ENCODE peak calls at places on chromosomes 5 and 9, in eight cellular contexts. One of them, this sample, is unnamed.

GRCh38 chr9:114616684-114617520 is 5.8 kb downstream of the TMEM268 start:
- DNase-seq in ACHN: no peak
- DNase-seq in G401: no peak
- DNase-seq in left cardiac atrium: peak
- DNase-seq in activated CD8-positive, alpha-beta memory T cell treated with anti-CD3 and anti-CD28 coated beads for 24 hours: no peak
- DNase-seq in activated CD8-positive, alpha-beta T cell treated with anti-CD3 and anti-CD28 coated beads for 36 hours: peak
- DNase-seq in spleen: peak
- DNase-seq in ascending aorta: peak
- DNase-seq in this sample: no peak

GRCh38 chr5:40477856-40478546 is 201.7 kb upstream of the PTGER4 start:
- DNase-seq in left cardiac atrium: no peak
- DNase-seq in spleen: no peak
- DNase-seq in activated CD8-positive, alpha-beta memory T cell treated with anti-CD3 and anti-CD28 coated beads for 24 hours: no peak
- DNase-seq in G401: no peak
- DNase-seq in activated CD8-positive, alpha-beta T cell treated with anti-CD3 and anti-CD28 coated beads for 36 hours: no peak
- DNase-seq in ACHN: no peak
- DNase-seq in ascending aorta: no peak
- DNase-seq in this sample: no peak

GRCh38 chr9:93058357-93059096 is at the start of gene SUSD3:
- DNase-seq in activated CD8-positive, alpha-beta T cell treated with anti-CD3 and anti-CD28 coated beads for 36 hours: peak
- DNase-seq in activated CD8-positive, alpha-beta memory T cell treated with anti-CD3 and anti-CD28 coated beads for 24 hours: peak
- DNase-seq in left cardiac atrium: peak
- DNase-seq in ascending aorta: peak
- DNase-seq in G401: no peak
- DNase-seq in spleen: peak
- DNase-seq in ACHN: no peak
- DNase-seq in this sample: peak

GRCh38 chr9:116895956-116896355 is 208.9 kb downstream of the TRIM32 start:
- DNase-seq in activated CD8-positive, alpha-beta T cell treated with anti-CD3 and anti-CD28 coated beads for 36 hours: no peak
- DNase-seq in ascending aorta: no peak
- DNase-seq in G401: no peak
- DNase-seq in activated CD8-positive, alpha-beta memory T cell treated with anti-CD3 and anti-CD28 coated beads for 24 hours: no peak
- DNase-seq in left cardiac atrium: no peak
- DNase-seq in spleen: no peak
- DNase-seq in ACHN: no peak
- DNase-seq in this sample: no peak

GRCh38 chr5:77906806-77907205 is 130.7 kb upstream of the TBCA start:
- DNase-seq in ACHN: no peak
- DNase-seq in ascending aorta: no peak
- DNase-seq in G401: no peak
- DNase-seq in left cardiac atrium: no peak
- DNase-seq in activated CD8-positive, alpha-beta memory T cell treated with anti-CD3 and anti-CD28 coated beads for 24 hours: no peak
- DNase-seq in spleen: no peak
- DNase-seq in activated CD8-positive, alpha-beta T cell treated with anti-CD3 and anti-CD28 coated beads for 36 hours: no peak
- DNase-seq in this sample: no peak

GRCh38 chr5:1668141-1668721 is 131.4 kb downstream of the MRPL36 start:
- DNase-seq in ACHN: no peak
- DNase-seq in left cardiac atrium: no peak
- DNase-seq in activated CD8-positive, alpha-beta memory T cell treated with anti-CD3 and anti-CD28 coated beads for 24 hours: no peak
- DNase-seq in ascending aorta: no peak
- DNase-seq in activated CD8-positive, alpha-beta T cell treated with anti-CD3 and anti-CD28 coated beads for 36 hours: peak
- DNase-seq in G401: no peak
- DNase-seq in spleen: no peak
- DNase-seq in this sample: peak

GRCh38 chr9:101999441-101999840 is 261.0 kb upstream of the GRIN3A start:
- DNase-seq in G401: no peak
- DNase-seq in ascending aorta: no peak
- DNase-seq in ACHN: no peak
- DNase-seq in spleen: no peak
- DNase-seq in activated CD8-positive, alpha-beta T cell treated with anti-CD3 and anti-CD28 coated beads for 36 hours: no peak
- DNase-seq in activated CD8-positive, alpha-beta memory T cell treated with anti-CD3 and anti-CD28 coated beads for 24 hours: no peak
- DNase-seq in left cardiac atrium: no peak
- DNase-seq in this sample: no peak

GRCh38 chr9:127530206-127530941 is 79.1 kb downstream of the LRSAM1 start:
- DNase-seq in spleen: no peak
- DNase-seq in activated CD8-positive, alpha-beta memory T cell treated with anti-CD3 and anti-CD28 coated beads for 24 hours: no peak
- DNase-seq in left cardiac atrium: no peak
- DNase-seq in ACHN: no peak
- DNase-seq in G401: no peak
- DNase-seq in ascending aorta: no peak
- DNase-seq in activated CD8-positive, alpha-beta T cell treated with anti-CD3 and anti-CD28 coated beads for 36 hours: no peak
- DNase-seq in this sample: no peak

GRCh38 chr5:108167174-108167573 is 214.7 kb downstream of the FBXL17 start:
- DNase-seq in activated CD8-positive, alpha-beta memory T cell treated with anti-CD3 and anti-CD28 coated beads for 24 hours: no peak
- DNase-seq in left cardiac atrium: no peak
- DNase-seq in spleen: no peak
- DNase-seq in ACHN: peak
- DNase-seq in activated CD8-positive, alpha-beta T cell treated with anti-CD3 and anti-CD28 coated beads for 36 hours: no peak
- DNase-seq in G401: no peak
- DNase-seq in ascending aorta: no peak
- DNase-seq in this sample: no peak

This sample was measured in SW480.